ENCODE peak calls at places on chromosomes 1 and 21, in nine cellular contexts. C is sigmoid colon, Q is psoas muscle, F is mesenchymal stem cell, K is K562, E is small intestine, P is left ventricle myocardium inferior, G is stomach, Z is breast epithelium. J is an unnamed sample.
A peak's percentile ranks its signal among the peaks of the same experiment; 100 is the strongest.

GRCh38 chr1:152049291-152050073 is 12.7 kb upstream of the S100A11 start:
- DNase-seq in Q (no peak), F (peak; percentile 35), G (no peak), C (no peak), K (no peak), Z (no peak), E (no peak), P (no peak), J (peak; percentile 67)

GRCh38 chr1:156833598-156833997 is 16.9 kb upstream of the SH2D2A start:
- DNase-seq in F (no peak), Q (no peak), P (no peak), Z (no peak), G (no peak), C (no peak), E (no peak), K (no peak), J (no peak)

GRCh38 chr1:150895618-150896017 is 8.7 kb downstream of the CTXND2 start:
- DNase-seq in K (no peak), P (no peak), Z (no peak), E (no peak), C (no peak), F (peak; percentile 9), G (no peak), Q (peak; percentile 82), J (peak; percentile 29)

GRCh38 chr1:170856455-170856854 is 78.9 kb upstream of the MROH9 start:
- DNase-seq in E (no peak), Z (no peak), F (no peak), G (no peak), Q (no peak), K (no peak), C (no peak), P (no peak), J (no peak)

GRCh38 chr21:35509004-35509704 is 460.1 kb upstream of the RUNX1 start:
- DNase-seq in K (no peak), G (no peak), E (no peak), P (no peak), F (peak; percentile 30), Q (no peak), C (no peak), Z (no peak), J (peak; percentile 13)

GRCh38 chr1:203743101-203743501 is 21.9 kb upstream of the LAX1 start:
- DNase-seq in E (no peak), P (no peak), C (no peak), G (no peak), F (no peak), Q (no peak), Z (no peak), K (no peak), J (no peak)

GRCh38 chr1:52665173-52666020 is 32.4 kb downstream of the SHISAL2A start:
- DNase-seq in P (no peak), K (no peak), Z (no peak), F (no peak), Q (peak; percentile 73), G (no peak), E (no peak), C (no peak), J (peak; percentile 21)

GRCh38 chr1:101376121-101377095 is 139.6 kb downstream of the S1PR1 start:
- DNase-seq in C (no peak), Q (no peak), G (no peak), E (no peak), K (no peak), P (no peak), F (no peak), Z (no peak), J (no peak)

GRCh38 chr1:24415910-24416665 is 486 bp downstream of the NIPAL3 start:
- DNase-seq in G (no peak), P (no peak), Z (peak; percentile 44), Q (no peak), K (peak; percentile 43), F (peak; percentile 47), C (no peak), E (peak; percentile 48), J (peak; percentile 55)

GRCh38 chr1:182293119-182293589 is 98.4 kb downstream of the GLUL start:
- DNase-seq in K (no peak), P (no peak), F (no peak), E (no peak), Z (no peak), Q (peak; percentile 59), G (no peak), C (no peak), J (no peak)

GRCh38 chr1:154326546-154327465 is 1.5 kb downstream of the ATP8B2 start:
- DNase-seq in Q (peak; percentile 83), K (peak; percentile 57), Z (no peak), C (peak; percentile 91), F (no peak), P (peak; percentile 38), G (no peak), E (no peak), J (peak; percentile 80)

GRCh38 chr1:218304281-218305039 is 19.4 kb downstream of the RRP15 start:
- DNase-seq in G (no peak), P (peak; percentile 74), Z (no peak), Q (peak; percentile 69), E (no peak), C (no peak), F (peak; percentile 50), K (peak; percentile 98), J (no peak)

GRCh38 chr1:28855969-28856368 is 44.0 kb downstream of the OPRD1 start:
- DNase-seq in Z (no peak), Q (no peak), K (no peak), E (no peak), F (no peak), C (no peak), P (no peak), G (no peak), J (no peak)

GRCh38 chr21:33948096-33948950 is 32.7 kb upstream of the ATP5PO start:
- DNase-seq in C (peak; percentile 86), K (peak; percentile 49), F (peak; percentile 92), G (peak; percentile 72), E (peak; percentile 69), Q (peak; percentile 67), P (peak; percentile 31), Z (peak; percentile 71), J (no peak)

GRCh38 chr1:235098547-235098946 is 30.1 kb downstream of the TOMM20 start:
- DNase-seq in K (no peak), G (no peak), P (no peak), E (no peak), Z (no peak), C (no peak), F (no peak), Q (no peak), J (no peak)

GRCh38 chr1:2001773-2002411 is 1.7 kb downstream of the CFAP74 start:
- DNase-seq in G (peak; percentile 33), P (no peak), F (no peak), Z (peak; percentile 55), Q (no peak), E (no peak), C (no peak), K (no peak), J (no peak)

GRCh38 chr1:101371259-101371658 is 134.4 kb downstream of the S1PR1 start:
- DNase-seq in P (no peak), Z (no peak), E (no peak), G (no peak), Q (no peak), C (no peak), F (peak; percentile 76), K (peak; percentile 3), J (peak; percentile 26)

GRCh38 chr21:45478115-45478801 is 64.0 kb downstream of the SLC19A1 start:
- DNase-seq in C (peak; percentile 87), Z (no peak), Q (peak; percentile 75), P (peak; percentile 71), F (peak; percentile 68), G (peak; percentile 75), E (peak; percentile 57), K (peak; percentile 87), J (peak; percentile 72)

GRCh38 chr1:115118596-115118995 is 29.3 kb upstream of the TSPAN2 start:
- DNase-seq in K (no peak), G (no peak), C (no peak), P (no peak), Z (no peak), F (no peak), Q (no peak), E (no peak), J (no peak)

GRCh38 chr21:15967661-15968060 is 237.9 kb downstream of the USP25 start:
- DNase-seq in F (peak; percentile 10), Q (no peak), C (no peak), P (no peak), Z (no peak), E (no peak), K (no peak), G (no peak), J (peak; percentile 18)

GRCh38 chr1:225689882-225690459 is 37.0 kb upstream of the ENAH start:
- DNase-seq in Q (no peak), F (no peak), Z (no peak), P (no peak), K (no peak), E (peak; percentile 24), C (no peak), G (no peak), J (no peak)

GRCh38 chr1:223341111-223341510 is 22.9 kb downstream of the SUSD4 start:
- DNase-seq in P (peak; percentile 61), E (no peak), F (no peak), Z (no peak), K (no peak), C (peak; percentile 82), Q (peak; percentile 77), G (peak; percentile 46), J (peak; percentile 37)

DNA sequence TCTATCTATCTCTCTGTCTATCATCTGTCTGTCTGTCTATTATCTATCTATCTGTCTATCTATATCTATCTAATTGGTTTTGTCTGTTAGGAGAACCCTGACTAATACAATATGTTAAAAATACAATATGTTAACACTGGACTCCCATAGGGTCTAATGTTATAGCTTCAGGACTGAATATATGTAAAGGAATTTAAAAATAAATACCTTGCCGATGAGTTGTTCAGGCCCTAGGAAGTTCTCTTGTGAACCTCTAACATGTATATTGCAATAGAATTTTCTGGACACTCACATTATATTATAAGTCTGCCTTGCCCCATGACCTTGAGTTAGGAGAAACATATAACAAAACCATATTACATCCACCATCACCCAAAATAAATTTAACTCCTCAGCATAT is 900.6 kb downstream of the NCAM2 start:
- DNase-seq in P (no peak), G (no peak), C (no peak), Z (no peak), F (no peak), Q (no peak), E (no peak), K (no peak), J (peak; percentile 12)
- H3K9me3 ChIP-seq in P (peaks cover 19% of the 10 kb centered on the region), G (no peaks in the 10 kb centered on the region), C (no peaks in the 10 kb centered on the region), Z (peaks cover 8% of the 10 kb centered on the region), F (peaks cover 6% of the 10 kb centered on the region), Q (peaks cover 3% of the 10 kb centered on the region), E (no peaks in the 10 kb centered on the region), K (no peaks in the 10 kb centered on the region), J (peaks cover 6% of the 10 kb centered on the region)

GRCh38 chr1:231041705-231042261 is 1.7 kb upstream of the FAM89A start:
- DNase-seq in F (no peak), K (no peak), Z (no peak), Q (no peak), P (no peak), E (no peak), C (no peak), G (no peak), J (no peak)
- H3K27me3 ChIP-seq in F (peaks cover 17% of the 10 kb centered on the region), K (no peaks in the 10 kb centered on the region), Z (no peaks in the 10 kb centered on the region), Q (peaks cover 46% of the 10 kb centered on the region), P (peaks cover 29% of the 10 kb centered on the region), E (no peaks in the 10 kb centered on the region), C (peaks cover 12% of the 10 kb centered on the region), G (no peaks in the 10 kb centered on the region), J (peaks cover 6% of the 10 kb centered on the region)

GRCh38 chr1:201495447-201496295 is 11.3 kb downstream of the CSRP1 start:
- DNase-seq in C (peak; percentile 95), Q (peak; percentile 84), G (peak; percentile 33), Z (peak; percentile 93), K (no peak), F (peak; percentile 89), E (peak; percentile 62), P (peak; percentile 83), J (peak; percentile 38)
- H3K4me1 ChIP-seq in C (peaks cover 100% of the 10 kb centered on the region), Q (peaks cover 26% of the 10 kb centered on the region), G (peaks cover 76% of the 10 kb centered on the region), Z (peaks cover 27% of the 10 kb centered on the region), K (no peaks in the 10 kb centered on the region), F (peaks cover 13% of the 10 kb centered on the region), E (no peaks in the 10 kb centered on the region), P (peaks cover 98% of the 10 kb centered on the region), J (peaks cover 52% of the 10 kb centered on the region)

GRCh38 chr1:111099289-111099688 is 40.6 kb downstream of the DRAM2 start:
- DNase-seq in Z (no peak), E (peak; percentile 82), Q (no peak), K (peak; percentile 44), F (no peak), C (no peak), P (no peak), G (peak; percentile 46), J (no peak)
- H3K9me3 ChIP-seq in Z (peaks cover 9% of the 10 kb centered on the region), E (no peaks in the 10 kb centered on the region), Q (peaks cover 11% of the 10 kb centered on the region), K (peaks cover 5% of the 10 kb centered on the region), F (peaks cover 24% of the 10 kb centered on the region), C (peaks cover 7% of the 10 kb centered on the region), P (peaks cover 75% of the 10 kb centered on the region), G (no peaks in the 10 kb centered on the region), J (peaks cover 46% of the 10 kb centered on the region)

J was measured in adipocyte.